ENCODE peak calls at places on chromosomes 6 and 20, in four cellular contexts. One of them, this sample, is unnamed.

GRCh38 chr6:163290545-163291274 is 123.8 kb upstream of the QKI start:
- DNase-seq in stomach: no peak
- DNase-seq in breast epithelium: no peak
- DNase-seq in NB4: no peak
- DNase-seq in this sample: no peak

GRCh38 chr6:112563368-112563767 is 216.2 kb downstream of the RFPL4B start:
- DNase-seq in stomach: no peak
- DNase-seq in breast epithelium: no peak
- DNase-seq in NB4: no peak
- DNase-seq in this sample: no peak

GRCh38 chr20:38523697-38524096 is 51.1 kb downstream of the RALGAPB start:
- DNase-seq in stomach: no peak
- DNase-seq in breast epithelium: no peak
- DNase-seq in NB4: peak
- DNase-seq in this sample: no peak

GRCh38 chr6:42449917-42450313 is 1.8 kb downstream of the TRERF1 start:
- DNase-seq in stomach: no peak
- DNase-seq in breast epithelium: no peak
- DNase-seq in NB4: peak
- DNase-seq in this sample: no peak

GRCh38 chr6:130677766-130678165 is 149.4 kb upstream of the SMLR1 start:
- DNase-seq in stomach: no peak
- DNase-seq in breast epithelium: no peak
- DNase-seq in NB4: no peak
- DNase-seq in this sample: no peak

GRCh38 chr6:158715330-158716311 is 65.8 kb downstream of the SYTL3 start:
- DNase-seq in stomach: no peak
- DNase-seq in breast epithelium: no peak
- DNase-seq in NB4: peak
- DNase-seq in this sample: peak

GRCh38 chr20:17205261-17205660 is 21.6 kb upstream of the PCSK2 start:
- DNase-seq in stomach: no peak
- DNase-seq in breast epithelium: no peak
- DNase-seq in NB4: no peak
- DNase-seq in this sample: no peak

GRCh38 chr6:85660181-85660611 is 17.5 kb upstream of the SYNCRIP start:
- DNase-seq in stomach: no peak
- DNase-seq in breast epithelium: no peak
- DNase-seq in NB4: no peak
- DNase-seq in this sample: no peak

GRCh38 chr6:160955508-160956295 is 35.9 kb upstream of the MAP3K4 start:
- DNase-seq in stomach: no peak
- DNase-seq in breast epithelium: no peak
- DNase-seq in NB4: no peak
- DNase-seq in this sample: no peak

GRCh38 chr6:123803456-123803861 is 206 bp upstream of the NKAIN2 start:
- DNase-seq in stomach: no peak
- DNase-seq in breast epithelium: no peak
- DNase-seq in NB4: no peak
- DNase-seq in this sample: no peak

GRCh38 chr20:17992847-17993508 is 24.2 kb downstream of the MGME1 start:
- DNase-seq in stomach: no peak
- DNase-seq in breast epithelium: no peak
- DNase-seq in NB4: no peak
- DNase-seq in this sample: no peak

GRCh38 chr6:138818496-138819194 is 22.8 kb downstream of the ECT2L start:
- DNase-seq in stomach: no peak
- DNase-seq in breast epithelium: no peak
- DNase-seq in NB4: peak
- DNase-seq in this sample: no peak

GRCh38 chr6:15574497-15574896 is 88.3 kb downstream of the DTNBP1 start:
- DNase-seq in stomach: no peak
- DNase-seq in breast epithelium: no peak
- DNase-seq in NB4: no peak
- DNase-seq in this sample: no peak

GRCh38 chr20:62424249-62425109 is 2.9 kb downstream of the RBBP8NL start:
- DNase-seq in stomach: peak
- DNase-seq in breast epithelium: no peak
- DNase-seq in NB4: no peak
- DNase-seq in this sample: no peak

GRCh38 chr6:143634486-143634885 is 43.3 kb upstream of the PHACTR2 start:
- DNase-seq in stomach: no peak
- DNase-seq in breast epithelium: no peak
- DNase-seq in NB4: no peak
- DNase-seq in this sample: no peak

GRCh38 chr20:24694727-24695528 is 225.5 kb downstream of the SYNDIG1 start:
- DNase-seq in stomach: peak
- DNase-seq in breast epithelium: peak
- DNase-seq in NB4: no peak
- DNase-seq in this sample: peak

GRCh38 chr20:19934792-19935491 is 82.2 kb upstream of the NAA20 start:
- DNase-seq in stomach: peak
- DNase-seq in breast epithelium: peak
- DNase-seq in NB4: peak
- DNase-seq in this sample: peak

GRCh38 chr6:122068291-122068769 is 331.1 kb upstream of the HSF2 start:
- DNase-seq in stomach: no peak
- DNase-seq in breast epithelium: no peak
- DNase-seq in NB4: no peak
- DNase-seq in this sample: no peak

GRCh38 chr20:5945963-5946362 is 4.4 kb downstream of the TRMT6 start:
- DNase-seq in stomach: no peak
- DNase-seq in breast epithelium: no peak
- DNase-seq in NB4: peak
- DNase-seq in this sample: no peak

GRCh38 chr6:151229401-151230276 is 10.1 kb upstream of the AKAP12 start:
- DNase-seq in stomach: no peak
- DNase-seq in breast epithelium: no peak
- DNase-seq in NB4: no peak
- DNase-seq in this sample: no peak

GRCh38 chr6:98787401-98787800 is 47.0 kb upstream of the POU3F2 start:
- DNase-seq in stomach: no peak
- DNase-seq in breast epithelium: no peak
- DNase-seq in NB4: no peak
- DNase-seq in this sample: no peak

GRCh38 chr6:101613556-101613955 is 220.0 kb downstream of the GRIK2 start:
- DNase-seq in stomach: no peak
- DNase-seq in breast epithelium: no peak
- DNase-seq in NB4: no peak
- DNase-seq in this sample: no peak

GRCh38 chr20:49948809-49949507 is 12.8 kb downstream of the RNF114 start:
- DNase-seq in stomach: no peak
- DNase-seq in breast epithelium: no peak
- DNase-seq in NB4: no peak
- DNase-seq in this sample: no peak

GRCh38 chr6:168132531-168133184 is 53.6 kb upstream of the FRMD1 start:
- DNase-seq in stomach: peak
- DNase-seq in breast epithelium: peak
- DNase-seq in NB4: peak
- DNase-seq in this sample: peak

GRCh38 chr6:109701201-109701600 is 10.1 kb downstream of the FIG4 start:
- DNase-seq in stomach: no peak
- DNase-seq in breast epithelium: no peak
- DNase-seq in NB4: no peak
- DNase-seq in this sample: no peak

GRCh38 chr6:160940197-160940596 is 51.4 kb upstream of the MAP3K4 start:
- DNase-seq in stomach: no peak
- DNase-seq in breast epithelium: no peak
- DNase-seq in NB4: no peak
- DNase-seq in this sample: no peak

GRCh38 chr6:83885984-83886383 is 26.5 kb downstream of the CYB5R4 start:
- DNase-seq in stomach: no peak
- DNase-seq in breast epithelium: no peak
- DNase-seq in NB4: peak
- DNase-seq in this sample: no peak

GRCh38 chr20:19767070-19767469 is 9.0 kb downstream of the RIN2 start:
- DNase-seq in stomach: no peak
- DNase-seq in breast epithelium: no peak
- DNase-seq in NB4: no peak
- DNase-seq in this sample: no peak

GRCh38 chr20:34676642-34677373 is at the start of gene PIGU:
- DNase-seq in stomach: peak
- DNase-seq in breast epithelium: peak
- DNase-seq in NB4: peak
- DNase-seq in this sample: peak
- TF ChIP-seq CTCF in stomach: no peak
- TF ChIP-seq CTCF in breast epithelium: peak
- TF ChIP-seq CTCF in NB4: no peak
- TF ChIP-seq CTCF in this sample: peak

GRCh38 chr20:34109442-34109841 is 2.6 kb downstream of the EIF2S2 start:
- DNase-seq in stomach: no peak
- DNase-seq in breast epithelium: no peak
- DNase-seq in NB4: no peak
- DNase-seq in this sample: no peak
- TF ChIP-seq POLR2A in stomach: no peak
- TF ChIP-seq POLR2A in breast epithelium: no peak
- TF ChIP-seq POLR2A in NB4: no peak
- TF ChIP-seq POLR2A in this sample: no peak

DNA sequence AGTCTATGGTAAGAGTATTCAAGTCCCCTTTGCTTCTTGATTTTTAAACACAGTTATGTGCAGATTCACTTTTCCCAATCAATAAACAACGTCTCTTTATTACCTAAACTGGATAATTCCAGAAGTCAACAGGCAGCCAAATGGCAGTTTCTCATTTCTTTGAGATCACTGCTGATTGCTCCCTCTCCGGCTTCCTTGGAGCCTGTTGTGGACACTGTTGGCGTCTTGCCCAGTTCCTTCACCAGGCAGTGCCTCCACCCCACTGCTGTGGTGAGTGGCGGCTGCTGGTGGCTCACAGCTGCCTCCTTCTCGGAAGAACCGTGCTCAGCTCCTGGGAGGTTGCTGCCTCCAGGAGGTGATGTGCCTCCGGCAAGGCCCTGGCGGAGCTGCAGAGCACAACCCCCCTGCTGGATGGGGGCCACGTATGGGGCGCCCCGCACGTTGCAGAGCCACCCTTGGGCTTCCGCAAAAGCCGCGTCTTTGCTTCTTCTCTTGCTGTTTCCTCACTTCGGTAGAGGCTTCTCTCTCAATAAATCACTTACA is 105.1 kb upstream of the CNKSR3 start:
- DNase-seq in stomach: peak
- DNase-seq in breast epithelium: peak
- DNase-seq in NB4: peak
- DNase-seq in this sample: peak
- H3K4me3 ChIP-seq in stomach: no peak
- H3K4me3 ChIP-seq in breast epithelium: peak
- H3K4me3 ChIP-seq in NB4: no peak
- H3K4me3 ChIP-seq in this sample: no peak

GRCh38 chr6:147776631-147777030 is 268.1 kb downstream of the SAMD5 start:
- DNase-seq in stomach: no peak
- DNase-seq in breast epithelium: no peak
- DNase-seq in NB4: no peak
- DNase-seq in this sample: no peak

GRCh38 chr6:147770221-147770620 is 261.7 kb downstream of the SAMD5 start:
- DNase-seq in stomach: no peak
- DNase-seq in breast epithelium: no peak
- DNase-seq in NB4: no peak
- DNase-seq in this sample: no peak

GRCh38 chr6:147779624-147780023 is 271.1 kb downstream of the SAMD5 start:
- DNase-seq in stomach: no peak
- DNase-seq in breast epithelium: no peak
- DNase-seq in NB4: no peak
- DNase-seq in this sample: no peak

GRCh38 chr6:147772724-147773123 is 264.2 kb downstream of the SAMD5 start:
- DNase-seq in stomach: no peak
- DNase-seq in breast epithelium: no peak
- DNase-seq in NB4: no peak
- DNase-seq in this sample: no peak

GRCh38 chr6:147774856-147775255 is 266.4 kb downstream of the SAMD5 start:
- DNase-seq in stomach: no peak
- DNase-seq in breast epithelium: no peak
- DNase-seq in NB4: peak
- DNase-seq in this sample: no peak
- TF ChIP-seq CTCF in stomach: no peak
- TF ChIP-seq CTCF in breast epithelium: no peak
- TF ChIP-seq CTCF in NB4: peak
- TF ChIP-seq CTCF in this sample: no peak

GRCh38 chr6:30742316-30743098 is at the start of gene FLOT1:
- DNase-seq in stomach: peak
- DNase-seq in breast epithelium: peak
- DNase-seq in NB4: peak
- DNase-seq in this sample: peak
- TF ChIP-seq POLR2A in stomach: peak
- TF ChIP-seq POLR2A in breast epithelium: peak
- TF ChIP-seq POLR2A in NB4: no peak
- TF ChIP-seq POLR2A in this sample: no peak

GRCh38 chr6:26520088-26520839 is 17.9 kb upstream of the HMGN4 start:
- DNase-seq in stomach: no peak
- DNase-seq in breast epithelium: peak
- DNase-seq in NB4: no peak
- DNase-seq in this sample: peak
- H3K4me3 ChIP-seq in stomach: peak
- H3K4me3 ChIP-seq in breast epithelium: peak
- H3K4me3 ChIP-seq in NB4: peak
- H3K4me3 ChIP-seq in this sample: no peak

GRCh38 chr6:35484921-35485392 is 11.9 kb downstream of the TEAD3 start:
- DNase-seq in stomach: no peak
- DNase-seq in breast epithelium: no peak
- DNase-seq in NB4: peak
- DNase-seq in this sample: no peak

GRCh38 chr6:35485402-35485877 is 11.4 kb downstream of the TEAD3 start:
- DNase-seq in stomach: peak
- DNase-seq in breast epithelium: peak
- DNase-seq in NB4: no peak
- DNase-seq in this sample: no peak

GRCh38 chr6:35483062-35483461 is 13.8 kb downstream of the TEAD3 start:
- DNase-seq in stomach: no peak
- DNase-seq in breast epithelium: no peak
- DNase-seq in NB4: no peak
- DNase-seq in this sample: no peak

GRCh38 chr6:35483490-35483889 is 13.4 kb downstream of the TEAD3 start:
- DNase-seq in stomach: no peak
- DNase-seq in breast epithelium: no peak
- DNase-seq in NB4: peak
- DNase-seq in this sample: no peak

GRCh38 chr6:35483892-35484645 is 12.8 kb downstream of the TEAD3 start:
- DNase-seq in stomach: no peak
- DNase-seq in breast epithelium: no peak
- DNase-seq in NB4: no peak
- DNase-seq in this sample: no peak
- TF ChIP-seq CTCF in stomach: no peak
- TF ChIP-seq CTCF in breast epithelium: no peak
- TF ChIP-seq CTCF in NB4: no peak
- TF ChIP-seq CTCF in this sample: no peak